ENCODE peak calls at places on chromosome 7, in ten cellular contexts. M is right lobe of liver, I is transverse colon, P is fibroblast of lung, A is heart right ventricle, Q is stomach, N is tibial artery, D is left lung, S is WERI-Rb-1, E is neural progenitor cell. U is an unnamed sample. For H3K27me3, the result is how much of the 10 kb centered on the place peaks cover.

GRCh38 chr7:95843286-95843685 is 70.9 kb downstream of the DYNC1I1 start:
- DNase-seq in M (no peak), I (no peak), P (no peak), A (no peak), Q (no peak), N (no peak), D (no peak), S (no peak), E (peak), U (no peak)

GRCh38 chr7:68288099-68288498 is 1291.5 kb downstream of the TYW1 start:
- DNase-seq in M (no peak), I (no peak), P (no peak), A (no peak), Q (no peak), N (no peak), D (no peak), S (no peak), E (no peak), U (no peak)

GRCh38 chr7:47354831-47355541 is 226.9 kb downstream of the TNS3 start:
- DNase-seq in M (peak), I (peak), P (no peak), A (peak), Q (peak), N (no peak), D (no peak), S (no peak), E (no peak), U (peak)

GRCh38 chr7:80791509-80791929 is 127.3 kb downstream of the SEMA3C start:
- DNase-seq in M (no peak), I (no peak), P (no peak), A (no peak), Q (no peak), N (no peak), D (no peak), S (peak), E (no peak), U (no peak)

GRCh38 chr7:110767550-110768137 is 323.3 kb upstream of the LRRN3 start:
- DNase-seq in M (no peak), I (no peak), P (no peak), A (no peak), Q (no peak), N (no peak), D (no peak), S (no peak), E (no peak), U (no peak)

GRCh38 chr7:40223451-40224112 is 88.8 kb downstream of the SUGCT start:
- DNase-seq in M (no peak), I (no peak), P (no peak), A (no peak), Q (no peak), N (no peak), D (no peak), S (no peak), E (no peak), U (no peak)

GRCh38 chr7:157299613-157300405 is 37.0 kb upstream of the DNAJB6 start:
- DNase-seq in M (no peak), I (no peak), P (peak), A (no peak), Q (no peak), N (no peak), D (peak), S (no peak), E (no peak), U (no peak)

GRCh38 chr7:128161466-128162125 is 79.5 kb upstream of the LEP start:
- DNase-seq in M (peak), I (no peak), P (peak), A (no peak), Q (no peak), N (no peak), D (no peak), S (no peak), E (no peak), U (no peak)

GRCh38 chr7:84614821-84615506 is 420.4 kb upstream of the SEMA3A start:
- DNase-seq in M (no peak), I (no peak), P (no peak), A (no peak), Q (no peak), N (no peak), D (no peak), S (no peak), E (no peak), U (no peak)

GRCh38 chr7:7868245-7868899 is 100.2 kb upstream of the GLCCI1 start:
- DNase-seq in M (no peak), I (no peak), P (no peak), A (peak), Q (no peak), N (no peak), D (no peak), S (no peak), E (no peak), U (peak)

GRCh38 chr7:519429-519973 is at the start of gene PDGFA:
- DNase-seq in M (no peak), I (no peak), P (peak), A (no peak), Q (peak), N (no peak), D (no peak), S (no peak), E (peak), U (peak)

GRCh38 chr7:157018328-157018996 is 8.0 kb upstream of the MNX1 start:
- DNase-seq in M (no peak), I (no peak), P (no peak), A (no peak), Q (no peak), N (no peak), D (no peak), S (no peak), E (peak), U (no peak)

GRCh38 chr7:134660961-134661376 is 14.3 kb downstream of the BPGM start:
- DNase-seq in M (no peak), I (no peak), P (peak), A (no peak), Q (no peak), N (no peak), D (no peak), S (no peak), E (no peak), U (no peak)

GRCh38 chr7:34596887-34597286 is 61.1 kb upstream of the NPSR1 start:
- DNase-seq in M (no peak), I (no peak), P (no peak), A (no peak), Q (no peak), N (no peak), D (no peak), S (peak), E (peak), U (no peak)

GRCh38 chr7:51428226-51428887 is 111.7 kb upstream of the COBL start:
- DNase-seq in M (no peak), I (peak), P (no peak), A (no peak), Q (no peak), N (no peak), D (no peak), S (peak), E (peak), U (no peak)

GRCh38 chr7:150904342-150904909 is 52.1 kb downstream of the AOC1 start:
- DNase-seq in M (no peak), I (no peak), P (no peak), A (no peak), Q (no peak), N (no peak), D (no peak), S (no peak), E (no peak), U (no peak)

GRCh38 chr7:106177738-106178592 is 65.9 kb upstream of the SYPL1 start:
- DNase-seq in M (peak), I (peak), P (no peak), A (no peak), Q (no peak), N (no peak), D (no peak), S (no peak), E (no peak), U (peak)

GRCh38 chr7:139828880-139829653 is at the start of gene TBXAS1:
- DNase-seq in M (no peak), I (peak), P (no peak), A (no peak), Q (peak), N (no peak), D (no peak), S (peak), E (no peak), U (no peak)

GRCh38 chr7:29865526-29865925 is 59.2 kb downstream of the WIPF3 start:
- DNase-seq in M (no peak), I (no peak), P (peak), A (peak), Q (peak), N (peak), D (no peak), S (no peak), E (no peak), U (no peak)

GRCh38 chr7:47496064-47496665 is 85.7 kb downstream of the TNS3 start:
- DNase-seq in M (no peak), I (no peak), P (no peak), A (no peak), Q (no peak), N (no peak), D (no peak), S (peak), E (no peak), U (no peak)

GRCh38 chr7:74002474-74003017 is 25.4 kb upstream of the ELN start:
- DNase-seq in M (no peak), I (peak), P (peak), A (peak), Q (peak), N (peak), D (peak), S (no peak), E (no peak), U (peak)

GRCh38 chr7:158495256-158495655 is 92.4 kb downstream of the PTPRN2 start:
- DNase-seq in M (no peak), I (no peak), P (no peak), A (no peak), Q (no peak), N (no peak), D (no peak), S (no peak), E (peak), U (no peak)

GRCh38 chr7:105617280-105618015 is 36.2 kb upstream of the EFCAB10 start:
- DNase-seq in M (no peak), I (no peak), P (no peak), A (no peak), Q (no peak), N (no peak), D (no peak), S (no peak), E (no peak), U (no peak)

GRCh38 chr7:5452937-5453540 is 29.4 kb upstream of the TNRC18 start:
- DNase-seq in M (no peak), I (no peak), P (peak), A (peak), Q (no peak), N (no peak), D (no peak), S (peak), E (peak), U (no peak)

GRCh38 chr7:70040971-70041766 is 442.9 kb downstream of the AUTS2 start:
- DNase-seq in M (no peak), I (no peak), P (peak), A (no peak), Q (no peak), N (no peak), D (no peak), S (no peak), E (peak), U (no peak)

GRCh38 chr7:50397971-50398324 is 52.2 kb downstream of the FIGNL1 start:
- DNase-seq in M (no peak), I (no peak), P (no peak), A (no peak), Q (no peak), N (no peak), D (no peak), S (no peak), E (no peak), U (no peak)

GRCh38 chr7:93551063-93551895 is 23.2 kb downstream of the CALCR start:
- DNase-seq in M (no peak), I (no peak), P (peak), A (no peak), Q (no peak), N (no peak), D (no peak), S (no peak), E (peak), U (no peak)

GRCh38 chr7:12470930-12471329 is 67.3 kb upstream of the VWDE start:
- DNase-seq in M (no peak), I (no peak), P (no peak), A (no peak), Q (no peak), N (no peak), D (peak), S (no peak), E (no peak), U (no peak)

DNA sequence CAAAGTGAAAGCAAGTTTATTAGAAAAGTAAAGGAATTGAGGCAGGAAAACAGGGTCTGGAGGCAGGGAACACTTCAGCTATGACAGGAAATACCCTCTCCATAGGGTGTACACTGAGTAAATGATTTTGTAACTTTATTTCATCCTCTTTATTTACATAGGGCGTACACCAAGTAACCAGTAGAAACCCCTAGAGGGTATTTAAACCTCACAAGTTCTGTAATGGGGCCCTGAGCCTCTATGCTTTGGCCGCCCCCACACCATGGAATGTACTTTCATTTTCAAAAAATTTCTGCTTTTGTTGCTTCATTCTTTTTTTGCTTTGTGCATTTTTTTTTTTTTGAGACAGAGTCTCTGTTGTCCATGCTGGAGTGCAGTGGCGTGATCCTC is 1.4 kb upstream of the PSMG3 start:
- DNase-seq in M (no peak), I (no peak), P (peak), A (no peak), Q (no peak), N (no peak), D (no peak), S (no peak), E (no peak), U (no peak)
- H3K4me3 ChIP-seq in M (peak), I (peak), P (peak), A (peak), Q (peak), N (peak), D (peak), S (no peak), E (peak), U (peak)

GRCh38 chr7:15525652-15526263 is 36.1 kb downstream of the AGMO start:
- DNase-seq in M (no peak), I (no peak), P (no peak), A (no peak), Q (no peak), N (no peak), D (peak), S (no peak), E (no peak), U (no peak)

DNA sequence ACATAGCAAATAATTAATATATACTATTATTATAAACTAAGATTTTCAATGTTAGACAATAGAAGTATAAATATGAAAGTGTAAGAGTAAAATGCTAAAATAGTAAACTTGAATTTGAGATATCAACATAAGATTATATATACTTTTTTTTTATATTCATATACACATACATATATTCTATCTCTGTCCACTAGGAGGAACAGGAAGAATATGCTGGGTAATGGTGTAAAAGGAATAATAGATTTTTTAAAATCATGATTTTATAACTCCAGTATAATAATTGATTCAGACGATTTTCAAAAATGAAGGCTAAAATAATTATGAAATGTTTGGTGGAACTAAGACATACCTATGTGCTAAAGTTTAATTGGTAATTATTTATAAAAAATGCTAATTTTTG is 37.7 kb downstream of the AGMO start:
- DNase-seq in M (no peak), I (no peak), P (no peak), A (no peak), Q (no peak), N (no peak), D (no peak), S (no peak), E (no peak), U (no peak)
- TF ChIP-seq CTCF in M (no peak), I (no peak), P (no peak), A (no peak), Q (no peak), N (no peak), D (no peak), S (no peak), E (no peak), U (no peak)

GRCh38 chr7:25881317-25881716 is 270.7 kb upstream of the NFE2L3 start:
- DNase-seq in M (no peak), I (no peak), P (no peak), A (no peak), Q (no peak), N (no peak), D (no peak), S (no peak), E (no peak), U (no peak)
- H3K27me3 ChIP-seq in M (under half), I (under half), P (under half), A (under half), Q (under half), N (under half), D (half or more), S (under half), E (under half), U (half or more)

DNA sequence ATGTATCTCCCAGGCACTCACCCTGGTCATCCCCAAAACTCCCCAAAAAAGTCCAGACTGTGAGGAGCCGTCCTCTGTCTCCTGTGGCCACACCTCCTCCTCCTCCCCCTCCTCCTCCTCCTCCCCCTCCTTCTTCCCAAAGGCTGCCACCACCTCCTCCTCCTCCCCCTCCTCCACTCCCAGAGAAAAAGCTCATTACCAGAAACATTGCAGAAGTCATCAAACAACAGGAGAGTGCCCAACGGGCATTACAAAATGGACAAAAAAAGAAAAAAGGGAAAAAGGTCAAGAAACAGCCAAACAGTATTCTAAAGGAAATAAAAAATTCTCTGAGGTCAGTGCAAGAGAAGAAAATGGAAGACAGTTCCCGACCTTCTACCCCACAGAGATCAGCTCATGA is 7.1 kb downstream of the LMOD2 start:
- DNase-seq in M (no peak), I (no peak), P (no peak), A (no peak), Q (no peak), N (no peak), D (no peak), S (no peak), E (no peak), U (no peak)
- H3K4me3 ChIP-seq in M (no peak), I (no peak), P (no peak), A (peak), Q (no peak), N (no peak), D (no peak), S (no peak), E (no peak), U (peak)

GRCh38 chr7:28761485-28761884 is 196.6 kb downstream of the TRIL start:
- DNase-seq in M (no peak), I (no peak), P (peak), A (no peak), Q (no peak), N (no peak), D (no peak), S (no peak), E (no peak), U (no peak)

GRCh38 chr7:28758186-28758585 is 199.9 kb downstream of the TRIL start:
- DNase-seq in M (no peak), I (no peak), P (no peak), A (no peak), Q (no peak), N (no peak), D (no peak), S (no peak), E (no peak), U (no peak)

GRCh38 chr7:28755255-28755654 is 202.9 kb downstream of the TRIL start:
- DNase-seq in M (no peak), I (no peak), P (peak), A (no peak), Q (no peak), N (no peak), D (no peak), S (no peak), E (no peak), U (no peak)

GRCh38 chr7:28754027-28754426 is 204.1 kb downstream of the TRIL start:
- DNase-seq in M (no peak), I (no peak), P (peak), A (no peak), Q (no peak), N (no peak), D (no peak), S (no peak), E (peak), U (no peak)

DNA sequence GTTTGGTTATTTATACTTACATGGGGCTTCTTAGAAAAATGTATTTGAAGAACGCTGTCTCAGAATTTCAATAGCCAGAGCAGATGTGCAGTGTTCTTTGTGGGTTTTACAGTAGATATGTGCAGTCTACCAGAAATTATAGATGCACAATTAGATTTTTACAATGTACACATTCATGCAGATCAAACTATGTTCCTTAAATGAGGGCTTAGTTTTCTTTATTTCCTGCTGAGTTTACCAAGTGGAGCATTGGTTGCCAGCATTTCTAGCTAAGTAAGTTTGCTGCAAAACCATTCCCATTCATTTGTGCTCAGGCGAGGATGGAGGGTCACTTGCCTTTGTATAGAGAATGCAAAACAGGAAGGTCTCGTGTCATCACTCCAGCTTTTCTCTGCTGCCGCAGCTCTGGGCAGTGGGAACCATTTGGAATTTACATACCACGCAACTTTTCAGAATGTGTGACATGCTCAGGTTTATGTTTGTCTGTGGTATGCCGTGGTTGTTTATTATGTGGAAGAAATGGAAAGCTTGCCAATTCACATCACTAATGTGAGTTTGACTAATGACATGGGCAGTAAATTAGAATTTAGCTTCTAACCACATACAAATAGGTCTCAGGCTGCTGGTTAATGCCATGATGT is 198.6 kb downstream of the TRIL start:
- DNase-seq in M (no peak), I (no peak), P (peak), A (no peak), Q (no peak), N (no peak), D (no peak), S (no peak), E (peak), U (no peak)
- TF ChIP-seq CTCF in M (no peak), I (no peak), P (no peak), A (no peak), Q (no peak), N (no peak), D (no peak), S (no peak), E (no peak), U (no peak)